ENCODE peak calls at places on chromosomes 5 and 9, in five cellular contexts. Y, I, B, N and W are unnamed samples.

GRCh38 chr5:65776707-65777141 is 54.7 kb downstream of the NLN start:
- DNase-seq in Y (no peak), B (no peak), N (peak; percentile 70), I (no peak), W (no peak)

GRCh38 chr9:109781541-109782197 is 1.7 kb downstream of the PALM2AKAP2 start:
- DNase-seq in B (no peak), I (no peak), Y (no peak), N (peak; percentile 55), W (no peak)

GRCh38 chr9:127875306-127875966 is 2.0 kb downstream of the AK1 start:
- DNase-seq in Y (no peak), N (peak; percentile 60), B (no peak), I (no peak), W (no peak)

GRCh38 chr5:170357853-170358497 is 31.2 kb downstream of the KCNMB1 start:
- DNase-seq in B (peak; percentile 64), Y (no peak), I (no peak), N (no peak), W (no peak)

GRCh38 chr5:19496056-19496455 is 491.9 kb downstream of the CDH18 start:
- DNase-seq in Y (no peak), B (no peak), N (no peak), I (no peak), W (no peak)

GRCh38 chr9:14652729-14653377 is 40.4 kb downstream of the ZDHHC21 start:
- DNase-seq in I (peak; percentile 40), B (peak; percentile 25), Y (peak; percentile 31), N (peak; percentile 24), W (no peak)

GRCh38 chr5:73297430-73297829 is 124.4 kb downstream of the TMEM174 start:
- DNase-seq in N (no peak), I (no peak), Y (no peak), B (no peak), W (no peak)

GRCh38 chr9:38227061-38227540 is 158.1 kb upstream of the SHB start:
- DNase-seq in Y (peak; percentile 92), I (peak; percentile 75), N (peak; percentile 93), B (peak; percentile 88), W (peak; percentile 23)

GRCh38 chr9:19769213-19769612 is 19.6 kb downstream of the SLC24A2 start:
- DNase-seq in I (no peak), B (no peak), N (no peak), Y (no peak), W (no peak)

GRCh38 chr9:20619492-20619860 is 2.8 kb downstream of the MLLT3 start:
- DNase-seq in Y (no peak), B (no peak), I (no peak), N (no peak), W (no peak)

GRCh38 chr9:115263731-115264130 is 145.8 kb upstream of the TNC start:
- DNase-seq in N (peak; percentile 66), B (no peak), Y (no peak), I (no peak), W (no peak)

GRCh38 chr5:175693746-175694145 is 35.9 kb downstream of the HRH2 start:
- DNase-seq in I (no peak), N (no peak), B (no peak), Y (no peak), W (no peak)

GRCh38 chr9:134187110-134187531 is 22.8 kb upstream of the RNU6ATAC start:
- DNase-seq in I (peak; percentile 28), Y (peak; percentile 47), N (no peak), B (no peak), W (no peak)

GRCh38 chr9:11757408-11757807 is 935.8 kb upstream of the TYRP1 start:
- DNase-seq in N (no peak), I (no peak), Y (no peak), B (no peak), W (no peak)

GRCh38 chr9:133526721-133527321 is 2.1 kb upstream of the MYMK start:
- DNase-seq in B (no peak), N (no peak), Y (no peak), I (no peak), W (no peak)

GRCh38 chr9:124017064-124017928 is 5.7 kb downstream of the LHX2 start:
- DNase-seq in B (no peak), Y (no peak), N (no peak), I (peak; percentile 51), W (no peak)

GRCh38 chr5:126508962-126509279 is 85.7 kb downstream of the GRAMD2B start:
- DNase-seq in B (no peak), Y (no peak), I (no peak), N (no peak), W (no peak)

DNA sequence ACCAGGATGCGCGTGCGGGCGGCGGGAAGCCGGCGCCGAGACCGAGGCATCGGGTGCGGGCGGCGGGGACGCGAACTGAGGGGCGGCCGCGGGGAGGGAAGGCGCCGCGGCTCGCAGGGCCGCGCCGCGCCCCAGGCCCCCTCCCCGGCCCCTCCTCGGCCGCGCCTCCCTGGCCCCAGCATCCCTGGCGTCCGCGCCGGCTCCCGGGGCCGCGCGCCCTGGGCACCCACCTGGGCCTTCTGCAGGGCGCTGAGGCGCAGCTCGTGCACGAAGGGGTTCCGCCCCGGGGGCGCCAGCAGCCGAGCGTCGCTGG is 324 bp downstream of the LPCAT1 start:
- DNase-seq in Y (no peak), N (no peak), I (peak; percentile 83), B (no peak), W (no peak)
- TF ChIP-seq RCOR1 in Y (no peak), N (no peak), I (no peak), B (no peak), W (no peak)

DNA sequence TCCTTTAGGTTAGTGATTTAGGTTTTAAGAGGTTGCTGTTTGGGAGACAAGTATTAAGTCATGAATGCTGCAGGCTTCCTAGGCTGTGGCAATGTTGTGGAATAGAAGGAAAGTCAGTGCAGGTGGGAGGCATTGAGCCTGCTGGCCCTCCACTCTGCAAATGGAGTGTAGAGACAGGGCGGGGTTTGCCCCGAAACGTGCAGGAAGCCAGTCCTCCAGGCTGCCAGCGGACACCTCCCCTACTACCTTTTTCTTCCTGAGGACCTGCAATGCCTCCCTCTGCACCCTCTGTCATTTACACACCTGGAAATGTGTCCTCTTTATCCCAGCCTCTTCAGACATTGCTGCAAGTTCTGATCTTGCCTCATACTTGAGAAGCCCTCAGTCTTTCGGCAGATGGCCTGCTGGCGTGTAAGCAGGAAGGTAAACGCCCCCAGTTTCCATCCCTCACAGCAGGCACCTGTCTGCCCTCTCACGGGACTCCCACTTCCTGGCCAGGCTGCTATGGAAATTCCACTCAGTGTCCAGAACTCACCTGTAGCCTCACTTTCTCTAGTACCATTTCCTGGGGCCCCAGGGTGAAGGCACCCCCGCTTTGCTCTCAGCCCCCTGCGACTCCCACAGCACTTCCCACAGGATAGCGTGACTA is 81.6 kb upstream of the BOD1 start:
- DNase-seq in B (no peak), Y (no peak), I (no peak), N (no peak), W (no peak)
- TF ChIP-seq RCOR1 in B (no peak), Y (no peak), I (no peak), N (no peak), W (no peak)

GRCh38 chr5:2038337-2039179 is 155.8 kb upstream of the IRX4 start:
- DNase-seq in N (peak; percentile 3), Y (peak; percentile 61), I (peak; percentile 90), B (peak; percentile 79), W (no peak)
- TF ChIP-seq RCOR1 in N (no peak), Y (no peak), I (no peak), B (no peak), W (no peak)

GRCh38 chr5:158943569-158943968 is 156.1 kb downstream of the EBF1 start:
- DNase-seq in N (no peak), B (no peak), I (no peak), Y (no peak), W (no peak)

GRCh38 chr5:158951461-158951860 is 148.3 kb downstream of the EBF1 start:
- DNase-seq in Y (no peak), N (no peak), I (no peak), B (no peak), W (no peak)

GRCh38 chr5:158948376-158948775 is 151.3 kb downstream of the EBF1 start:
- DNase-seq in I (no peak), Y (no peak), B (no peak), N (no peak), W (no peak)

GRCh38 chr5:158951951-158952545 is 147.7 kb downstream of the EBF1 start:
- DNase-seq in I (no peak), B (no peak), N (no peak), Y (no peak), W (no peak)

GRCh38 chr5:158947831-158948230 is 151.9 kb downstream of the EBF1 start:
- DNase-seq in I (no peak), Y (no peak), B (no peak), N (peak; percentile 43), W (no peak)
- TF ChIP-seq RCOR1 in I (no peak), Y (no peak), B (no peak), N (no peak), W (no peak)

GRCh38 chr5:60148356-60148755 is 254.8 kb upstream of the PDE4D start:
- DNase-seq in B (no peak), Y (no peak), N (peak; percentile 20), I (no peak), W (no peak)
- TF ChIP-seq RCOR1 in B (no peak), Y (no peak), N (no peak), I (no peak), W (no peak)

GRCh38 chr5:168227973-168228615 is 63.4 kb upstream of the WWC1 start:
- DNase-seq in B (no peak), Y (no peak), N (no peak), I (no peak), W (peak; percentile 64)
- TF ChIP-seq RCOR1 in B (no peak), Y (no peak), N (no peak), I (no peak), W (no peak)

DNA sequence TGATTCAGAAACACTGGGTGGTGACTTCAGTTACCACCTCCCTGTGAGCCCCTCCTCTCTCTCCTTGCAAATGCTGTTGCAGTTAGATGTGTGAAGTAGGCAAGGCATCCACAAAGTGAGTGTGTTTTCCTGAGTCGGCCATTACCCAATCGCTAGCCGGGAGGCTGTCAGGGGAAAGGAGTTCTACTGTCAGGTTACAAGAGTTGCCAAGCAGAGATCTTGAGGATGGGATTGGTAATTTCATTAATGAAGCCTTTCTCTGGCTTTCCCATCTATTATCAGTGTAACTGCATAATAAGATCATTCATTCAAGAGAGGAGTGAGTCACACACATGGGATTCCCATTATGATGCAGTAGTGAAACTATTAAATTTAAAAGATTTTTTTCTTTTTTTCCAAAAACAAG is 106.9 kb downstream of the GLDC start:
- DNase-seq in I (no peak), B (no peak), N (peak; percentile 57), Y (no peak), W (no peak)
- TF ChIP-seq RCOR1 in I (no peak), B (no peak), N (no peak), Y (no peak), W (no peak)

DNA sequence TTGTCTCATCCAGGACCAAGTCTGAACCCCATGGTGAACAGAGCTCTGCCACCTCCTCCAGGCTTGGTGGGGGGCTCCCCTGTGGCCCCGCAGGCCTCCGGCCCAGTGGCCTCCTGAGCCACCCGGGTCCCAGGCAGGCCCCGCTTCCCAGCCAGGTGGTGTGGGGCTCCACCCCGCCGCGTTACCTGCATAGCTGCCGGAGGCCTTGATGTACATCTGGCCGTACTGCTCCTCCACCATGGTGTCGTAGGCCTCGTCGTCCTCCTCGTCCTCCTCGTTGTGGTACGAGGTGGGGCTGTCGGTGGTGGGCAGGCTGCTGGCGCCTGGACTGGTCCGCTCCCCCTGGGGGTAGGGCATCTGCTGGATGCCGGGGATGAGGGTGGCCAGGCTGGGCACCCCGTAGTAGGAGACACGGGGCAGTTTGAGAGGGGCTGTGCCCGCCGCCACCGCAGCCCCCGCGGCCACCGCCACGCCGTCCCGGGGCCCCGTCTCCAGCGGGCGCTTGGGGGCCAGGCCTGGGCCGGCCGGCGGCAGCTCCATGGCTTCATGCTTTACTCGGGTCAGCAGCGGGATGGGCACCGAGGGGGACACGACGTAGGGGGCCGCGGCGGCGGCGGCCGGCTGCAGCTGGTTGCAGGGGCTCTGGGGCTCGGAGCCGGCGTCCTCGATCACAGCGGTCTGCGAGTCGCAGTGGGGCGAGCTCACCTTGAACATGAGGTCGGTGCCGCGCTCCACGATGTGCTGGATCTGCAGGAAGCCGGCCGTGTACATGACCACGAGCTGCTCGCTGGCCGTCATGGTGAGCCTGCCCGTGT is 45.4 kb downstream of the NACC2 start:
- DNase-seq in B (no peak), N (no peak), I (no peak), Y (no peak), W (no peak)
- TF ChIP-seq RCOR1 in B (no peak), N (no peak), I (no peak), Y (no peak), W (no peak)